ENCODE peak calls at places on chromosomes 16 and 17, in six cellular contexts. C, A, S, O, E and U are unnamed samples. For H3K9me3, the result is how much of the 10 kb centered on the place peaks cover.

GRCh38 chr17:31111183-31111582 is 16.4 kb downstream of the NF1 start:
- DNase-seq in C (no peak), A (no peak), S (no peak), O (no peak), E (no peak), U (no peak)

GRCh38 chr16:86772671-86773338 is 194.5 kb downstream of the FOXL1 start:
- DNase-seq in C (no peak), A (no peak), S (peak), O (peak), E (no peak), U (no peak)

GRCh38 chr16:1929105-1929504 is 10.9 kb upstream of the HS3ST6 start:
- DNase-seq in C (no peak), A (no peak), S (no peak), O (no peak), E (no peak), U (no peak)

GRCh38 chr17:42846594-42847280 is 2.4 kb downstream of the AOC2 start:
- DNase-seq in C (no peak), A (no peak), S (no peak), O (no peak), E (no peak), U (no peak)

GRCh38 chr16:67884684-67885083 is at the start of gene NRN1L:
- DNase-seq in C (no peak), A (peak), S (peak), O (peak), E (peak), U (no peak)

GRCh38 chr17:3965123-3965800 is 1.0 kb upstream of the ATP2A3 start:
- DNase-seq in C (peak), A (no peak), S (peak), O (no peak), E (peak), U (peak)

GRCh38 chr17:28174352-28175046 is 132.0 kb downstream of the NLK start:
- DNase-seq in C (peak), A (no peak), S (peak), O (no peak), E (no peak), U (no peak)

GRCh38 chr16:22692034-22692433 is 121.9 kb upstream of the HS3ST2 start:
- DNase-seq in C (no peak), A (no peak), S (peak), O (no peak), E (no peak), U (no peak)

GRCh38 chr17:77543779-77544178 is 403.0 kb downstream of the SEC14L1 start:
- DNase-seq in C (no peak), A (no peak), S (no peak), O (no peak), E (no peak), U (no peak)

GRCh38 chr17:47810200-47810821 is 11.3 kb downstream of the OSBPL7 start:
- DNase-seq in C (peak), A (no peak), S (peak), O (no peak), E (peak), U (no peak)

GRCh38 chr17:4715071-4715749 is 4.8 kb downstream of the ARRB2 start:
- DNase-seq in C (peak), A (no peak), S (no peak), O (no peak), E (no peak), U (peak)

GRCh38 chr16:86199871-86200700 is 301.1 kb downstream of the IRF8 start:
- DNase-seq in C (no peak), A (no peak), S (peak), O (no peak), E (no peak), U (no peak)

GRCh38 chr16:49839462-49839825 is 16.5 kb downstream of the ZNF423 start:
- DNase-seq in C (no peak), A (no peak), S (no peak), O (no peak), E (no peak), U (no peak)

GRCh38 chr16:27341971-27342370 is 28.2 kb downstream of the IL4R start:
- DNase-seq in C (no peak), A (no peak), S (no peak), O (no peak), E (no peak), U (no peak)

GRCh38 chr17:7475764-7476422 is 3.5 kb downstream of the ZBTB4 start:
- DNase-seq in C (no peak), A (no peak), S (no peak), O (peak), E (no peak), U (no peak)

GRCh38 chr16:89863741-89864391 is 9.5 kb upstream of the TCF25 start:
- DNase-seq in C (peak), A (no peak), S (peak), O (no peak), E (no peak), U (no peak)

GRCh38 chr17:13599808-13600398 is 1.8 kb downstream of the HS3ST3A1 start:
- DNase-seq in C (no peak), A (no peak), S (no peak), O (no peak), E (no peak), U (no peak)

GRCh38 chr17:81927145-81927652 is 336 bp downstream of the MAFG start:
- DNase-seq in C (no peak), A (no peak), S (no peak), O (no peak), E (no peak), U (no peak)

GRCh38 chr16:34743115-34743514 is 1283.7 kb downstream of the TP53TG3F start:
- DNase-seq in C (no peak), A (no peak), S (no peak), O (no peak), E (no peak), U (no peak)
- H3K9me3 ChIP-seq in C (half or more), A (under half), S (under half), O (half or more), E (half or more), U (under half)

GRCh38 chr16:35142147-35142808 is 1682.9 kb downstream of the TP53TG3F start:
- DNase-seq in C (no peak), A (no peak), S (no peak), O (no peak), E (no peak), U (no peak)
- H3K9me3 ChIP-seq in C (under half), A (under half), S (under half), O (under half), E (half or more), U (under half)

GRCh38 chr16:35690413-35690812 is 2231.0 kb downstream of the TP53TG3F start:
- DNase-seq in C (no peak), A (peak), S (no peak), O (no peak), E (no peak), U (no peak)

GRCh38 chr16:35692824-35693223 is 2233.4 kb downstream of the TP53TG3F start:
- DNase-seq in C (no peak), A (no peak), S (no peak), O (no peak), E (no peak), U (no peak)

GRCh38 chr16:35687781-35688180 is 2228.4 kb downstream of the TP53TG3F start:
- DNase-seq in C (no peak), A (no peak), S (no peak), O (no peak), E (no peak), U (no peak)

GRCh38 chr16:35689764-35690163 is 2230.4 kb downstream of the TP53TG3F start:
- DNase-seq in C (no peak), A (no peak), S (no peak), O (no peak), E (no peak), U (no peak)

DNA sequence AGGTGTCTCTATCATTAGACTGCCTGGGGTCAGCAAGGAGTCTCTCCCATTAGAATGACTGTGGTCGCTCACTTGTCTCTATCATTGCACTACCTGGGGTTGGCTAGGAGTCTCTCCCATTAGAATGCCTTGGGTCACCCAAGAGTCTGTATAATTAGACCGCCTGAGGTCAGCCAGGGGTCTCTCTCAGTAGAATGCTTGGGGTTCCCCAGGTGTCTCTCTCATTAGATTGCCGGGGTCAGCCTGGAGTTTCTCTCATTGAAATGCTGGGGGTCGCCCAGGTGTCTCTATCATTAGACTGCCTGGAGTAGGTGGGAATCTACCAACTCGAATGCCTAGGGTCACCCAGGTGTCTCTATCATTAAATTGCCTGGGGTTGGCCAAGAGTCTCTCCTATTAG is 2231.6 kb downstream of the TP53TG3F start:
- DNase-seq in C (no peak), A (peak), S (no peak), O (no peak), E (no peak), U (no peak)
- H3K9me3 ChIP-seq in C (under half), A (under half), S (under half), O (under half), E (half or more), U (under half)

GRCh38 chr16:847151-847550 is 46.6 kb upstream of the GNG13 start:
- DNase-seq in C (no peak), A (no peak), S (no peak), O (no peak), E (no peak), U (no peak)

GRCh38 chr16:845349-845740 is 44.8 kb upstream of the GNG13 start:
- DNase-seq in C (no peak), A (no peak), S (no peak), O (peak), E (no peak), U (no peak)

GRCh38 chr16:843771-844170 is 43.2 kb upstream of the GNG13 start:
- DNase-seq in C (no peak), A (no peak), S (no peak), O (peak), E (no peak), U (no peak)

GRCh38 chr16:842631-843560 is 42.4 kb upstream of the GNG13 start:
- DNase-seq in C (no peak), A (no peak), S (no peak), O (peak), E (no peak), U (no peak)

DNA sequence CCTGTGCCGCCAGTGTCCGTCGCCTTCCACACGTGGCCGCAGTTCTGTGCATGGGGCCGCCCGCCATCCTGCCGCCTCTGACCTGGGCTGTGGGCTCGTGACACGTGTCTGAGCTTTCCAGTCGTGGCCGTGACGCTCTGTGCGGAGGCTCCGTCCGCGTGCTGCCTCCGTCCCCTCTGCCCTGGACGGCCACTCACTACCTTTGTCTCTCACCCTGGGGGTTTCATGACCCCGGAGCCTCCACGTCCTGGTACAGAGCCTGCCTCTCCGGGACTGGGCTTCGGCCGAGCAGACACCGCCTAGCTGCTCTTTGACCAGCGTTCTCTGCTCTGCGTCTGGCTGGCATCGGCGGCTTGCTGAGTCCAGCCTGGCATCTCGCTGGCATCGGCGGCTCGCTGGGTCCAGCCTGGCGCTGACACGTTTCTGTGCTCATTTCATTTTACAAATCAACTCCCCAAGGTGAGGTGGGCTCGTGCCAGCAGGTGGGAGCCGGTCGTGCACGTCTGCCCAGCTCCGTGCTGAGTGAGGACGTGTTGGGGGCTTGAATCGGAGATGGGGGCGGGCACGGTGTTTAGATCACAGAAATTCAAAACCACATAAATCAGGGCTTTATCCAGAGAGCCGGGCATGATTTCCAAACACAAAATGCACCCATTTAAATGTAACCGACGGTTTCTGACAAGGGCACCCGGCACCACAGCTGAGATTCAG is 44.3 kb upstream of the GNG13 start:
- DNase-seq in C (no peak), A (no peak), S (no peak), O (peak), E (no peak), U (no peak)
- H3K9me3 ChIP-seq in C (under half), A (under half), S (under half), O (under half), E (under half), U (under half)

GRCh38 chr17:1485311-1485747 is 7.2 kb downstream of the MYO1C start:
- DNase-seq in C (no peak), A (no peak), S (no peak), O (peak), E (peak), U (peak)
- H3K9me3 ChIP-seq in C (under half), A (under half), S (under half), O (under half), E (under half), U (under half)